ENCODE peak calls at places on chromosome 13, in five cellular contexts. One of them, this sample, is unnamed.

GRCh38 chr13:104614746-104615145 is 1548.5 kb upstream of the SLC10A2 start:
- DNase-seq in heart left ventricle: no peak
- DNase-seq in HFF-Myc: no peak
- DNase-seq in osteocyte: no peak
- DNase-seq in stimulated activated CD4-positive, alpha-beta T cell treated with anti-CD3 and anti-CD28 coated beads, Interleukin-4, amount 100 ng/mL, for 1 hour: no peak
- DNase-seq in this sample: no peak

GRCh38 chr13:101242720-101243119 is 173.6 kb downstream of the NALCN start:
- DNase-seq in heart left ventricle: no peak
- DNase-seq in HFF-Myc: no peak
- DNase-seq in osteocyte: no peak
- DNase-seq in stimulated activated CD4-positive, alpha-beta T cell treated with anti-CD3 and anti-CD28 coated beads, Interleukin-4, amount 100 ng/mL, for 1 hour: no peak
- DNase-seq in this sample: no peak

GRCh38 chr13:32893176-32893575 is 123.0 kb upstream of the KL start:
- DNase-seq in heart left ventricle: no peak
- DNase-seq in HFF-Myc: no peak
- DNase-seq in osteocyte: no peak
- DNase-seq in stimulated activated CD4-positive, alpha-beta T cell treated with anti-CD3 and anti-CD28 coated beads, Interleukin-4, amount 100 ng/mL, for 1 hour: no peak
- DNase-seq in this sample: no peak

GRCh38 chr13:44932850-44933251 is 56.4 kb downstream of the NUFIP1 start:
- DNase-seq in heart left ventricle: peak
- DNase-seq in HFF-Myc: no peak
- DNase-seq in osteocyte: peak
- DNase-seq in stimulated activated CD4-positive, alpha-beta T cell treated with anti-CD3 and anti-CD28 coated beads, Interleukin-4, amount 100 ng/mL, for 1 hour: no peak
- DNase-seq in this sample: peak

GRCh38 chr13:92963029-92963428 is 263.6 kb upstream of the GPC6 start:
- DNase-seq in heart left ventricle: no peak
- DNase-seq in HFF-Myc: no peak
- DNase-seq in osteocyte: no peak
- DNase-seq in stimulated activated CD4-positive, alpha-beta T cell treated with anti-CD3 and anti-CD28 coated beads, Interleukin-4, amount 100 ng/mL, for 1 hour: no peak
- DNase-seq in this sample: no peak

GRCh38 chr13:23955064-23955463 is 57.8 kb upstream of the C1QTNF9B start:
- DNase-seq in heart left ventricle: no peak
- DNase-seq in HFF-Myc: no peak
- DNase-seq in osteocyte: no peak
- DNase-seq in stimulated activated CD4-positive, alpha-beta T cell treated with anti-CD3 and anti-CD28 coated beads, Interleukin-4, amount 100 ng/mL, for 1 hour: no peak
- DNase-seq in this sample: no peak

GRCh38 chr13:91721413-91721812 is 323.0 kb downstream of the GPC5 start:
- DNase-seq in heart left ventricle: no peak
- DNase-seq in HFF-Myc: no peak
- DNase-seq in osteocyte: no peak
- DNase-seq in stimulated activated CD4-positive, alpha-beta T cell treated with anti-CD3 and anti-CD28 coated beads, Interleukin-4, amount 100 ng/mL, for 1 hour: no peak
- DNase-seq in this sample: no peak

GRCh38 chr13:112545866-112546265 is 42.1 kb downstream of the TUBGCP3 start:
- DNase-seq in heart left ventricle: no peak
- DNase-seq in HFF-Myc: peak
- DNase-seq in osteocyte: no peak
- DNase-seq in stimulated activated CD4-positive, alpha-beta T cell treated with anti-CD3 and anti-CD28 coated beads, Interleukin-4, amount 100 ng/mL, for 1 hour: no peak
- DNase-seq in this sample: no peak

GRCh38 chr13:42490676-42491075 is 83.3 kb upstream of the TNFSF11 start:
- DNase-seq in heart left ventricle: no peak
- DNase-seq in HFF-Myc: no peak
- DNase-seq in osteocyte: no peak
- DNase-seq in stimulated activated CD4-positive, alpha-beta T cell treated with anti-CD3 and anti-CD28 coated beads, Interleukin-4, amount 100 ng/mL, for 1 hour: no peak
- DNase-seq in this sample: no peak

GRCh38 chr13:38045278-38046048 is 175.9 kb upstream of the TRPC4 start:
- DNase-seq in heart left ventricle: no peak
- DNase-seq in HFF-Myc: peak
- DNase-seq in osteocyte: no peak
- DNase-seq in stimulated activated CD4-positive, alpha-beta T cell treated with anti-CD3 and anti-CD28 coated beads, Interleukin-4, amount 100 ng/mL, for 1 hour: no peak
- DNase-seq in this sample: no peak

GRCh38 chr13:99926014-99926731 is 45.4 kb downstream of the ZIC5 start:
- DNase-seq in heart left ventricle: no peak
- DNase-seq in HFF-Myc: no peak
- DNase-seq in osteocyte: no peak
- DNase-seq in stimulated activated CD4-positive, alpha-beta T cell treated with anti-CD3 and anti-CD28 coated beads, Interleukin-4, amount 100 ng/mL, for 1 hour: no peak
- DNase-seq in this sample: no peak

GRCh38 chr13:73168993-73169401 is 110.2 kb downstream of the KLF5 start:
- DNase-seq in heart left ventricle: no peak
- DNase-seq in HFF-Myc: peak
- DNase-seq in osteocyte: no peak
- DNase-seq in stimulated activated CD4-positive, alpha-beta T cell treated with anti-CD3 and anti-CD28 coated beads, Interleukin-4, amount 100 ng/mL, for 1 hour: no peak
- DNase-seq in this sample: no peak

GRCh38 chr13:111968611-111969010 is 98.3 kb upstream of the SOX1 start:
- DNase-seq in heart left ventricle: no peak
- DNase-seq in HFF-Myc: no peak
- DNase-seq in osteocyte: no peak
- DNase-seq in stimulated activated CD4-positive, alpha-beta T cell treated with anti-CD3 and anti-CD28 coated beads, Interleukin-4, amount 100 ng/mL, for 1 hour: no peak
- DNase-seq in this sample: no peak

GRCh38 chr13:62747629-62748028 is 1332.0 kb upstream of the PCDH20 start:
- DNase-seq in heart left ventricle: no peak
- DNase-seq in HFF-Myc: peak
- DNase-seq in osteocyte: no peak
- DNase-seq in stimulated activated CD4-positive, alpha-beta T cell treated with anti-CD3 and anti-CD28 coated beads, Interleukin-4, amount 100 ng/mL, for 1 hour: no peak
- DNase-seq in this sample: no peak